ENCODE peak calls at places on chromosomes 4 and X, in seven cellular contexts. Z is IMR-90, M is A549, X is neural progenitor cell, L is ovary, W is astrocyte, E is K562. H is an unnamed sample. For H3K4me1, the result is how much of the 10 kb centered on the place peaks cover.

GRCh38 chr4:158211288-158211687 is 1.0 kb downstream of the TMEM144 start:
- DNase-seq in Z (no peak), M (peak), X (no peak), L (no peak), W (no peak), E (no peak), H (peak)

GRCh38 chr4:140286503-140286902 is 86.9 kb upstream of the SCOC start:
- DNase-seq in Z (no peak), M (no peak), X (no peak), L (peak), W (no peak), E (no peak), H (no peak)

GRCh38 chr4:143338313-143338712 is 1.6 kb downstream of the GAB1 start:
- DNase-seq in Z (no peak), M (no peak), X (no peak), L (no peak), W (no peak), E (no peak), H (no peak)

GRCh38 chrX:47573334-47574095 is 8.7 kb upstream of the TIMP1 start:
- DNase-seq in Z (peak), M (no peak), X (peak), L (peak), W (peak), E (no peak), H (peak)

GRCh38 chrX:104641176-104641575 is 75.2 kb downstream of the IL1RAPL2 start:
- DNase-seq in Z (no peak), M (no peak), X (no peak), L (no peak), W (no peak), E (no peak), H (no peak)

GRCh38 chr4:98673282-98673644 is 14.9 kb upstream of the TSPAN5 start:
- DNase-seq in Z (no peak), M (no peak), X (no peak), L (no peak), W (no peak), E (no peak), H (no peak)

GRCh38 chr4:2797188-2797544 is 4.3 kb downstream of the SH3BP2 start:
- DNase-seq in Z (no peak), M (no peak), X (peak), L (peak), W (no peak), E (no peak), H (no peak)

GRCh38 chr4:174865418-174865985 is 36.5 kb upstream of the GLRA3 start:
- DNase-seq in Z (no peak), M (no peak), X (no peak), L (no peak), W (no peak), E (no peak), H (no peak)

GRCh38 chr4:186348433-186348832 is 82.4 kb downstream of the F11 start:
- DNase-seq in Z (no peak), M (no peak), X (peak), L (no peak), W (no peak), E (no peak), H (no peak)

GRCh38 chr4:90840828-90841227 is 713.6 kb downstream of the CCSER1 start:
- DNase-seq in Z (no peak), M (no peak), X (no peak), L (no peak), W (no peak), E (no peak), H (no peak)

GRCh38 chr4:53788011-53788410 is 196.7 kb upstream of the LNX1 start:
- DNase-seq in Z (no peak), M (no peak), X (no peak), L (no peak), W (no peak), E (no peak), H (no peak)

GRCh38 chr4:53786632-53787031 is 195.3 kb upstream of the LNX1 start:
- DNase-seq in Z (peak), M (no peak), X (no peak), L (no peak), W (no peak), E (no peak), H (peak)

GRCh38 chr4:53784112-53784511 is 192.8 kb upstream of the LNX1 start:
- DNase-seq in Z (no peak), M (no peak), X (no peak), L (no peak), W (no peak), E (no peak), H (no peak)

GRCh38 chr4:53783208-53783859 is 192.0 kb upstream of the LNX1 start:
- DNase-seq in Z (no peak), M (no peak), X (no peak), L (no peak), W (no peak), E (no peak), H (no peak)

DNA sequence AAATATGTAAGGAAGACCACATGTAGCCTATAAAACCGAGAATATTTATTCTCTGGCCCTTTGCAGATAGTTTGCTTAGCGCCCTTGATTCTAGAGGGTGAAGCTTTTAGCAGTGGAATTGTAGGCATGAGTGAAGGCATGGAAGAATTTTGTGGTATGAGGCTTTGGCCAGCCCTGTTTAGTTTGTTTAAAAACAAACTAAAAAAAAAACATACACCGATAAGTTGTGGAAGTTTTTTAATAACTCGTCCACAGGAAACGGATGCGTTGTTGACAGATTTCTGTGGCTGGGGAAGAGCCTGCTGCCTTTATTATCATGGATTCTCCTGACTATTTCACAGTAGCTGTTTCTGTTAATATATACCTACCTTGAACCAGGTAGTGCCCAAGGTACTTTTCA is 194.7 kb upstream of the LNX1 start:
- DNase-seq in Z (peak), M (no peak), X (no peak), L (no peak), W (no peak), E (no peak), H (no peak)
- H3K27ac ChIP-seq in Z (peak), M (no peak), X (no peak), L (no peak), W (no peak), E (no peak), H (no peak)

DNA sequence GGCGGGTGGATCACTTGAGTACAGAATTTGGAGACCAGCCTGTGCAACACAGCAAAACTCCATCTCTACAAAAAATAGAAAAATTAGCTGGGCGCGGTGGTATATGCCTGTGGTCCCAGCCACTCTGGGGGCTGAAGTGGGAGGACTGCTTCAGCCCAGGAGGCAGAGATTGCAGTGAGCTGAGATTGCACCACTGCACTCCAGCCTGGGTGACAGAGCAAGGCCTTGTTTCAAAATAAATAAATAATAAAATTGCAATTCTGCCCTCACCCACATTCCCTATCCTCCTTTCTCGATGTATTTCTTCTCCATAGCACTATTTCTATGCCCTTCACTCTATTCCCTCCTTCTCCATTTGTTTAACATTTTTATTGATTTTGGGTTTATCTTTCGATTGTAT is 8.7 kb upstream of the SLAIN2 start:
- DNase-seq in Z (no peak), M (no peak), X (no peak), L (no peak), W (no peak), E (no peak), H (peak)
- H3K4me1 ChIP-seq in Z (under half), M (under half), X (under half), L (under half), W (under half), E (under half), H (under half)

GRCh38 chr4:56026596-56026995 is 77.9 kb downstream of the CEP135 start:
- DNase-seq in Z (peak), M (peak), X (no peak), L (no peak), W (peak), E (no peak), H (no peak)

GRCh38 chr4:56028165-56028564 is 79.4 kb downstream of the CEP135 start:
- DNase-seq in Z (no peak), M (no peak), X (no peak), L (no peak), W (no peak), E (no peak), H (no peak)
- TF ChIP-seq CTCF in Z (no peak), M (no peak), X (no peak), L (no peak), W (no peak), E (no peak), H (no peak)

DNA sequence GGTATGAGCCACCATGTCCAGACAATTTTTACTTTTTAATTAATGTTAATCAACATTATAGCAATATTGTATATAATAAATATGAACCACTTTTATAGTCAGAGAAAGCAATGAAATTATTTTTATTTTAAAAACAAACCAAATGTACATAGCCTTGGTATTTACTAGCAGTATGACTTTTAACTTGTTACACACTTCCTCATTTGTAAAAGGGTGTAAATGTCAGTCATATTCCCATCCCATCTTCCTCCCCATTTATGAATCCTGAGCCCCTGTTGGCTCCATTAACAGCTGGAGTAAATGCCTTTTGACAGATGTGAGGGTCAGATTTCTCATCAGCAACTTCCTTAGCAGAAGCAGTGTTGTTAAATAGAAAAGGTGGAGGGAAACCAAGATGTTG is 179.6 kb upstream of the SPRY1 start:
- DNase-seq in Z (no peak), M (no peak), X (no peak), L (no peak), W (no peak), E (no peak), H (no peak)
- H3K27ac ChIP-seq in Z (no peak), M (no peak), X (no peak), L (no peak), W (no peak), E (no peak), H (no peak)

GRCh38 chr4:53013873-53014272 is 151.8 kb downstream of the RASL11B start:
- DNase-seq in Z (no peak), M (no peak), X (no peak), L (no peak), W (no peak), E (no peak), H (no peak)
- H3K4me1 ChIP-seq in Z (under half), M (under half), X (under half), L (under half), W (under half), E (under half), H (half or more)

GRCh38 chr4:87058272-87059073 is 123.7 kb downstream of the AFF1 start:
- DNase-seq in Z (no peak), M (peak), X (peak), L (no peak), W (no peak), E (peak), H (no peak)
- TF ChIP-seq CTCF in Z (peak), M (no peak), X (peak), L (no peak), W (no peak), E (peak), H (peak)

DNA sequence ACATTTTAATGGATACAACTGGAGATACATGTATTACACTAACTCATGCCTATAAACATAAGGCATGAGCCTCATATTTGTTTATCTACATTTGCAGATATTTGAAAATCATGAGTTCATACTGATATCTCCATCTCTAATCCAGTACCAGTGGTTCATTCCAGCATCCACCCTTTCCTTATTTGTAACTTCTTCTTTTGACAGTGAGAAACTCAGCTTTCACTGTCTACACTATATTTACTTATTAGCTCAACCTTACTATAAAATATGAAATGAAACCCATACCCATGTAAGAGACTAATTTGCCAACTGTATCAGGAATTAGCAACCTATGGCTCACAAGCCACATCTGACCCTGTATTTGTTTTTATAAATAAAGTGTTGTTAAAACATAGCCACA is 161.9 kb upstream of the GPRIN3 start:
- DNase-seq in Z (peak), M (no peak), X (no peak), L (no peak), W (no peak), E (no peak), H (peak)
- H3K27ac ChIP-seq in Z (peak), M (no peak), X (no peak), L (no peak), W (peak), E (no peak), H (no peak)

DNA sequence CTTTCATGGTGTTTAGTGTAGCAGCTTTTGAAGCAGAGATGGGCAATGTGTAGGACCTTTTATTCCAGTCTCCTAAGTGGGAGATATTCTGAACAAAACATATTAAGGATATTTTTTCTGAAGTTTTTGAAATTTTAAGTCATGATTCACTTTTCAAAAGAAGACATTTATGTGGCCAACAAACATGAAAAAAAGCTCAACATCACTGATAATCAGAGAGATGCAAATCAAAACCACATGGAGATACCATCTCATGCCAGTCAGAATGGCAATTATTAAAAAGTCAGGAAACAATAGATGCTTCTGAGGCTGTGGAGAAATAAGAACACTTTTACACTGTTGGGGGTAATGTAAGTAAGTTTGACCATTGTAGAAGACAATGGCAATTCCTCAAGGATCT is 76.0 kb downstream of the FAT4 start:
- DNase-seq in Z (no peak), M (no peak), X (no peak), L (no peak), W (no peak), E (no peak), H (no peak)
- H3K4me1 ChIP-seq in Z (under half), M (under half), X (under half), L (under half), W (under half), E (under half), H (under half)

H was measured in cardiac muscle cell.